ENCODE peak calls at places on chromosomes 6 and 20, in eight cellular contexts. V, Q, O, I, R, G, A and Z are unnamed samples. For H3K4me1, the result is how much of the 10 kb centered on the place peaks cover.

GRCh38 chr6:145895802-145896201 is 68.4 kb downstream of the SHPRH start:
- DNase-seq in V (no peak), Q (no peak), O (no peak), I (peak), R (no peak), G (no peak), A (no peak), Z (peak)

GRCh38 chr6:109523478-109523877 is 40.5 kb upstream of the ZBTB24 start:
- DNase-seq in V (no peak), Q (no peak), O (no peak), I (peak), R (no peak), G (no peak), A (no peak), Z (peak)

GRCh38 chr6:127634178-127634577 is 57.2 kb downstream of the C6orf58 start:
- DNase-seq in V (no peak), Q (no peak), O (no peak), I (no peak), R (no peak), G (no peak), A (no peak), Z (no peak)

GRCh38 chr6:75550544-75551167 is 51.0 kb upstream of the SENP6 start:
- DNase-seq in V (no peak), Q (no peak), O (no peak), I (no peak), R (no peak), G (no peak), A (no peak), Z (peak)

GRCh38 chr6:7540595-7540994 is 876 bp upstream of the DSP start:
- DNase-seq in V (no peak), Q (no peak), O (peak), I (no peak), R (no peak), G (peak), A (no peak), Z (no peak)

GRCh38 chr6:157317129-157317814 is 6.0 kb downstream of the TMEM242 start:
- DNase-seq in V (no peak), Q (peak), O (peak), I (peak), R (peak), G (peak), A (no peak), Z (no peak)

GRCh38 chr6:35016417-35017221 is 124.5 kb downstream of the TCP11 start:
- DNase-seq in V (no peak), Q (no peak), O (no peak), I (peak), R (no peak), G (no peak), A (no peak), Z (peak)

GRCh38 chr6:18141805-18142590 is 12.9 kb downstream of the TPMT start:
- DNase-seq in V (no peak), Q (no peak), O (no peak), I (no peak), R (no peak), G (no peak), A (no peak), Z (no peak)

GRCh38 chr20:58141971-58142842 is 86.2 kb downstream of the ANKRD60 start:
- DNase-seq in V (no peak), Q (no peak), O (no peak), I (no peak), R (no peak), G (no peak), A (no peak), Z (no peak)

GRCh38 chr6:56043761-56044160 is 168.4 kb upstream of the BMP5 start:
- DNase-seq in V (no peak), Q (no peak), O (no peak), I (no peak), R (no peak), G (no peak), A (no peak), Z (no peak)

GRCh38 chr6:107264357-107264831 is 149.1 kb upstream of the BEND3 start:
- DNase-seq in V (no peak), Q (no peak), O (peak), I (peak), R (no peak), G (no peak), A (no peak), Z (no peak)

GRCh38 chr6:148138478-148138877 is 204.2 kb upstream of the SASH1 start:
- DNase-seq in V (no peak), Q (no peak), O (no peak), I (no peak), R (no peak), G (no peak), A (no peak), Z (no peak)

GRCh38 chr6:151229401-151230276 is 10.1 kb upstream of the AKAP12 start:
- DNase-seq in V (no peak), Q (no peak), O (no peak), I (no peak), R (no peak), G (no peak), A (no peak), Z (no peak)

GRCh38 chr6:28943557-28944411 is 20.0 kb upstream of the TRIM27 start:
- DNase-seq in V (peak), Q (no peak), O (peak), I (peak), R (peak), G (peak), A (peak), Z (peak)

GRCh38 chr20:24027229-24027628 is 38.6 kb upstream of the GGTLC1 start:
- DNase-seq in V (peak), Q (no peak), O (no peak), I (no peak), R (no peak), G (peak), A (peak), Z (peak)

GRCh38 chr6:111798281-111798725 is 74.9 kb downstream of the FYN start:
- DNase-seq in V (no peak), Q (no peak), O (no peak), I (no peak), R (no peak), G (no peak), A (no peak), Z (no peak)

GRCh38 chr20:54633374-54633773 is 158.0 kb downstream of the DOK5 start:
- DNase-seq in V (no peak), Q (no peak), O (no peak), I (no peak), R (no peak), G (no peak), A (no peak), Z (no peak)
- TF ChIP-seq CTCF in V (no peak), Q (no peak), O (no peak), I (no peak), R (no peak), G (no peak), A (no peak), Z (no peak)

GRCh38 chr6:14423330-14423729 is 305.8 kb downstream of the CD83 start:
- DNase-seq in V (no peak), Q (no peak), O (no peak), I (no peak), R (no peak), G (no peak), A (no peak), Z (peak)
- H3K4me1 ChIP-seq in V (under half), Q (under half), O (under half), I (under half), R (under half), G (under half), A (under half), Z (under half)

DNA sequence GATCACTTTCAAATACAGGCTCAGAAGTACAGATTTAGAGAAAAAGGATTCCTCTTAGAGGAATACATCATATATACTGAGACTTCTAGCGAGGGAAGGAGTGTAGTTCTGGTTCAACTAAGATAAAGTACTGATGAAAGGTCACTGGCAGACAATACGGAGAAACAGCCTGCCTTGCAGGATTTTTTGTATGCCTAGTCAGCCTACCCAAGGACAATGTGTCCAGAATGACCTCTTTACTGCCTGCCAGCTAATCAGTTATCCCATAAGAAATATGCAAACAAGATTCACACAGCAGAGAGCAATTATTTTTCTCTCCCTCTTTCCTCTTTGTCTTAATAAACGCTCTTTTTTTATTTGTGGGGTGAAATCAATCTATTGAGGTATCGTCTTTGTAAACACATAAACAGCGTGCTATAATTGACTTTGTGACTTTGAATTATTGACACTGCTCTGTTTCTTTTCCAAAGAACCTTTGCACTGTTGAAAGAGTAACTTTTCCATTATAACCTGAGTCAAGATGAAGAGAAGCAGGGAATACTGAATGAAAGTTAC is 1.4 kb upstream of the TSPYL4 start:
- DNase-seq in V (no peak), Q (no peak), O (no peak), I (peak), R (no peak), G (no peak), A (no peak), Z (peak)
- H3K4me3 ChIP-seq in V (no peak), Q (no peak), O (no peak), I (peak), R (no peak), G (no peak), A (no peak), Z (peak)

GRCh38 chr20:48630342-48631075 is 197.3 kb downstream of the PREX1 start:
- DNase-seq in V (no peak), Q (no peak), O (no peak), I (no peak), R (no peak), G (no peak), A (peak), Z (no peak)
- TF ChIP-seq CTCF in V (no peak), Q (no peak), O (no peak), I (no peak), R (no peak), G (no peak), A (no peak), Z (no peak)

GRCh38 chr6:21946298-21946783 is 350.5 kb downstream of the PRL start:
- DNase-seq in V (no peak), Q (no peak), O (no peak), I (peak), R (no peak), G (no peak), A (no peak), Z (no peak)
- H3K4me1 ChIP-seq in V (under half), Q (under half), O (half or more), I (under half), R (under half), G (under half), A (under half), Z (under half)

DNA sequence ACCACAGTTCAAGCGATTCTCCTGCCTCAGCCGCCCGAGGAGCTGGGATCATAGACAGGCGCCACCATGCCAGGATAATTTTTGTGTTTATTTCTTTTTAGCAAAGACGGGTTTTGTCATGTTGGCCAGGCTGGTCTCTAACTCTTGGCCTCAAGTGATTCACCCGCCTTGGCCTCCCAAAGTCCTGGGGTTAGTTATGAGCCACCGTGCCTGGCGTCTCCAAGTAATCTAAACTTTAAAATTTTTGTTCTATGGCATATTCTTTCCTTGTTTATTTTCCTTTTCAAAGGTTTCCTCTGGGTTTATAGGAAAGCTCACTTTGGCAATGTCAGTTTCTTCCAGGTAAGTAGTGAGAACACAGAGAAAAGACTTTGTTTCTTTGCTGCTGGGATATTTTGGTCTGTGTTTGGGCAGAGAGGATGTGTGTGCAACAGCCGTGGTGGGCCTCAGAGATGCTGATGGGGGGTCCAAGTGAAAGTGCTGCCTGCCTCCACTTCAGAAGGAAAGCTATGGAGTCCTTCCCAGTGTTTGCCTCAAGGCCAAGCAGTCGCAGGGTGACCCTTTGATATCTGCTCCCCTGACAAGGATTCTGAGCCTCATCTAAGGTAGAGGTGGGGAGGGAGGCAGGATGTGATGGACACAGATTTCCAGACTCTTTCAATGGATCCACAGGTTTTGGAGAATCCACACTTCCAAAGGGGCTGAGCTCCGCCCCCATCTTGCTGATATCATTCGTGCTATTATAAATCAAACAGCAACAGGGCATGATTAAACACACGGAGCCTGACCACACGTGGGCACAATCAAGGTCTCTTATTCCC is 2.3 kb downstream of the LRP11 start:
- DNase-seq in V (no peak), Q (no peak), O (no peak), I (no peak), R (no peak), G (no peak), A (no peak), Z (no peak)
- H3K4me3 ChIP-seq in V (no peak), Q (no peak), O (peak), I (peak), R (peak), G (no peak), A (no peak), Z (no peak)